ENCODE peak calls at places on chromosomes 4 and X, in ten cellular contexts. One of them, this sample, is unnamed.

GRCh38 chrX:46873746-46874145 is 36.9 kb downstream of the RP2 start:
- DNase-seq in germinal center: no peak
- DNase-seq in chondrocyte: no peak
- DNase-seq in H7: peak
- DNase-seq in activated CD8-positive, alpha-beta memory T cell treated with anti-CD3 and anti-CD28 coated beads for 48 hours: no peak
- DNase-seq in naive thymus-derived CD8-positive, alpha-beta T cell: no peak
- DNase-seq in SW 1271: peak
- DNase-seq in T-helper 22 cell: no peak
- DNase-seq in RCC 7860: no peak
- DNase-seq in lung: no peak
- DNase-seq in this sample: no peak

GRCh38 chr4:7043521-7044414 is 596 bp downstream of the TADA2B start:
- DNase-seq in T-helper 22 cell: peak
- DNase-seq in SW 1271: peak
- DNase-seq in H7: peak
- DNase-seq in lung: peak
- DNase-seq in chondrocyte: no peak
- DNase-seq in RCC 7860: no peak
- DNase-seq in naive thymus-derived CD8-positive, alpha-beta T cell: peak
- DNase-seq in activated CD8-positive, alpha-beta memory T cell treated with anti-CD3 and anti-CD28 coated beads for 48 hours: peak
- DNase-seq in germinal center: peak
- DNase-seq in this sample: peak

GRCh38 chrX:129522184-129523059 is 868 bp downstream of the SMARCA1 start:
- DNase-seq in SW 1271: peak
- DNase-seq in chondrocyte: no peak
- DNase-seq in activated CD8-positive, alpha-beta memory T cell treated with anti-CD3 and anti-CD28 coated beads for 48 hours: no peak
- DNase-seq in germinal center: peak
- DNase-seq in naive thymus-derived CD8-positive, alpha-beta T cell: no peak
- DNase-seq in lung: peak
- DNase-seq in RCC 7860: peak
- DNase-seq in T-helper 22 cell: no peak
- DNase-seq in H7: peak
- DNase-seq in this sample: no peak

GRCh38 chr4:95409750-95410149 is 139.0 kb downstream of the UNC5C start:
- DNase-seq in T-helper 22 cell: no peak
- DNase-seq in lung: no peak
- DNase-seq in naive thymus-derived CD8-positive, alpha-beta T cell: no peak
- DNase-seq in RCC 7860: no peak
- DNase-seq in SW 1271: no peak
- DNase-seq in chondrocyte: no peak
- DNase-seq in germinal center: no peak
- DNase-seq in activated CD8-positive, alpha-beta memory T cell treated with anti-CD3 and anti-CD28 coated beads for 48 hours: no peak
- DNase-seq in H7: no peak
- DNase-seq in this sample: no peak

GRCh38 chr4:158996669-158997074 is 106.2 kb upstream of the RAPGEF2 start:
- DNase-seq in lung: no peak
- DNase-seq in H7: no peak
- DNase-seq in naive thymus-derived CD8-positive, alpha-beta T cell: no peak
- DNase-seq in RCC 7860: peak
- DNase-seq in germinal center: no peak
- DNase-seq in T-helper 22 cell: no peak
- DNase-seq in SW 1271: peak
- DNase-seq in activated CD8-positive, alpha-beta memory T cell treated with anti-CD3 and anti-CD28 coated beads for 48 hours: no peak
- DNase-seq in chondrocyte: no peak
- DNase-seq in this sample: no peak

GRCh38 chrX:99394450-99394849 is 1015.6 kb downstream of the PCDH19 start:
- DNase-seq in lung: no peak
- DNase-seq in RCC 7860: no peak
- DNase-seq in activated CD8-positive, alpha-beta memory T cell treated with anti-CD3 and anti-CD28 coated beads for 48 hours: no peak
- DNase-seq in chondrocyte: no peak
- DNase-seq in germinal center: no peak
- DNase-seq in naive thymus-derived CD8-positive, alpha-beta T cell: no peak
- DNase-seq in T-helper 22 cell: no peak
- DNase-seq in SW 1271: no peak
- DNase-seq in H7: peak
- DNase-seq in this sample: no peak

GRCh38 chr4:20288846-20289512 is 37.3 kb downstream of the SLIT2 start:
- DNase-seq in activated CD8-positive, alpha-beta memory T cell treated with anti-CD3 and anti-CD28 coated beads for 48 hours: no peak
- DNase-seq in chondrocyte: no peak
- DNase-seq in naive thymus-derived CD8-positive, alpha-beta T cell: no peak
- DNase-seq in RCC 7860: no peak
- DNase-seq in T-helper 22 cell: no peak
- DNase-seq in H7: no peak
- DNase-seq in germinal center: no peak
- DNase-seq in lung: no peak
- DNase-seq in SW 1271: no peak
- DNase-seq in this sample: no peak

GRCh38 chrX:14235004-14235403 is 205.3 kb upstream of the GEMIN8 start:
- DNase-seq in chondrocyte: no peak
- DNase-seq in naive thymus-derived CD8-positive, alpha-beta T cell: no peak
- DNase-seq in activated CD8-positive, alpha-beta memory T cell treated with anti-CD3 and anti-CD28 coated beads for 48 hours: no peak
- DNase-seq in germinal center: no peak
- DNase-seq in SW 1271: no peak
- DNase-seq in RCC 7860: no peak
- DNase-seq in T-helper 22 cell: no peak
- DNase-seq in lung: no peak
- DNase-seq in H7: no peak
- DNase-seq in this sample: no peak

GRCh38 chr4:74161676-74162450 is 3.9 kb downstream of the MTHFD2L start:
- DNase-seq in SW 1271: no peak
- DNase-seq in T-helper 22 cell: no peak
- DNase-seq in lung: no peak
- DNase-seq in chondrocyte: no peak
- DNase-seq in H7: no peak
- DNase-seq in germinal center: no peak
- DNase-seq in activated CD8-positive, alpha-beta memory T cell treated with anti-CD3 and anti-CD28 coated beads for 48 hours: no peak
- DNase-seq in naive thymus-derived CD8-positive, alpha-beta T cell: no peak
- DNase-seq in RCC 7860: no peak
- DNase-seq in this sample: no peak

GRCh38 chr4:8774071-8774470 is 97.6 kb downstream of the HMX1 start:
- DNase-seq in H7: peak
- DNase-seq in naive thymus-derived CD8-positive, alpha-beta T cell: no peak
- DNase-seq in T-helper 22 cell: no peak
- DNase-seq in germinal center: no peak
- DNase-seq in activated CD8-positive, alpha-beta memory T cell treated with anti-CD3 and anti-CD28 coated beads for 48 hours: no peak
- DNase-seq in lung: no peak
- DNase-seq in RCC 7860: no peak
- DNase-seq in SW 1271: no peak
- DNase-seq in chondrocyte: no peak
- DNase-seq in this sample: no peak

GRCh38 chr4:123832173-123833026 is 435.8 kb downstream of the SPRY1 start:
- DNase-seq in RCC 7860: peak
- DNase-seq in naive thymus-derived CD8-positive, alpha-beta T cell: no peak
- DNase-seq in SW 1271: peak
- DNase-seq in T-helper 22 cell: no peak
- DNase-seq in germinal center: no peak
- DNase-seq in lung: peak
- DNase-seq in H7: no peak
- DNase-seq in activated CD8-positive, alpha-beta memory T cell treated with anti-CD3 and anti-CD28 coated beads for 48 hours: no peak
- DNase-seq in chondrocyte: no peak
- DNase-seq in this sample: no peak

GRCh38 chr4:11341337-11342043 is 87.2 kb downstream of the HS3ST1 start:
- DNase-seq in naive thymus-derived CD8-positive, alpha-beta T cell: no peak
- DNase-seq in H7: no peak
- DNase-seq in germinal center: no peak
- DNase-seq in lung: no peak
- DNase-seq in chondrocyte: no peak
- DNase-seq in RCC 7860: no peak
- DNase-seq in T-helper 22 cell: no peak
- DNase-seq in SW 1271: no peak
- DNase-seq in activated CD8-positive, alpha-beta memory T cell treated with anti-CD3 and anti-CD28 coated beads for 48 hours: no peak
- DNase-seq in this sample: no peak

GRCh38 chr4:47122592-47123291 is 91.4 kb downstream of the GABRB1 start:
- DNase-seq in RCC 7860: peak
- DNase-seq in lung: peak
- DNase-seq in activated CD8-positive, alpha-beta memory T cell treated with anti-CD3 and anti-CD28 coated beads for 48 hours: no peak
- DNase-seq in T-helper 22 cell: no peak
- DNase-seq in H7: peak
- DNase-seq in chondrocyte: no peak
- DNase-seq in germinal center: peak
- DNase-seq in naive thymus-derived CD8-positive, alpha-beta T cell: peak
- DNase-seq in SW 1271: peak
- DNase-seq in this sample: peak

GRCh38 chr4:90580271-90580825 is 453.2 kb downstream of the CCSER1 start:
- DNase-seq in chondrocyte: no peak
- DNase-seq in T-helper 22 cell: no peak
- DNase-seq in RCC 7860: no peak
- DNase-seq in naive thymus-derived CD8-positive, alpha-beta T cell: no peak
- DNase-seq in activated CD8-positive, alpha-beta memory T cell treated with anti-CD3 and anti-CD28 coated beads for 48 hours: no peak
- DNase-seq in lung: no peak
- DNase-seq in germinal center: no peak
- DNase-seq in H7: no peak
- DNase-seq in SW 1271: no peak
- DNase-seq in this sample: no peak

GRCh38 chr4:54568184-54568583 is 89.6 kb upstream of the KIT start:
- DNase-seq in lung: no peak
- DNase-seq in RCC 7860: peak
- DNase-seq in SW 1271: peak
- DNase-seq in T-helper 22 cell: no peak
- DNase-seq in activated CD8-positive, alpha-beta memory T cell treated with anti-CD3 and anti-CD28 coated beads for 48 hours: no peak
- DNase-seq in H7: no peak
- DNase-seq in naive thymus-derived CD8-positive, alpha-beta T cell: no peak
- DNase-seq in germinal center: no peak
- DNase-seq in chondrocyte: no peak
- DNase-seq in this sample: no peak

GRCh38 chr4:95118507-95118906 is 360.8 kb downstream of the BMPR1B start:
- DNase-seq in T-helper 22 cell: no peak
- DNase-seq in naive thymus-derived CD8-positive, alpha-beta T cell: no peak
- DNase-seq in germinal center: no peak
- DNase-seq in chondrocyte: no peak
- DNase-seq in SW 1271: no peak
- DNase-seq in lung: no peak
- DNase-seq in RCC 7860: no peak
- DNase-seq in H7: no peak
- DNase-seq in activated CD8-positive, alpha-beta memory T cell treated with anti-CD3 and anti-CD28 coated beads for 48 hours: no peak
- DNase-seq in this sample: no peak

GRCh38 chr4:10917475-10918103 is 233.0 kb upstream of the CLNK start:
- DNase-seq in naive thymus-derived CD8-positive, alpha-beta T cell: no peak
- DNase-seq in chondrocyte: no peak
- DNase-seq in activated CD8-positive, alpha-beta memory T cell treated with anti-CD3 and anti-CD28 coated beads for 48 hours: no peak
- DNase-seq in lung: no peak
- DNase-seq in RCC 7860: no peak
- DNase-seq in germinal center: no peak
- DNase-seq in H7: no peak
- DNase-seq in T-helper 22 cell: no peak
- DNase-seq in SW 1271: no peak
- DNase-seq in this sample: no peak

GRCh38 chr4:4666693-4667642 is 125.1 kb upstream of the STX18 start:
- DNase-seq in RCC 7860: no peak
- DNase-seq in germinal center: no peak
- DNase-seq in lung: no peak
- DNase-seq in H7: peak
- DNase-seq in SW 1271: no peak
- DNase-seq in T-helper 22 cell: no peak
- DNase-seq in naive thymus-derived CD8-positive, alpha-beta T cell: no peak
- DNase-seq in chondrocyte: no peak
- DNase-seq in activated CD8-positive, alpha-beta memory T cell treated with anti-CD3 and anti-CD28 coated beads for 48 hours: no peak
- DNase-seq in this sample: no peak

GRCh38 chr4:27239651-27240050 is 379.0 kb downstream of the STIM2 start:
- DNase-seq in SW 1271: no peak
- DNase-seq in lung: no peak
- DNase-seq in T-helper 22 cell: no peak
- DNase-seq in germinal center: no peak
- DNase-seq in chondrocyte: no peak
- DNase-seq in naive thymus-derived CD8-positive, alpha-beta T cell: no peak
- DNase-seq in activated CD8-positive, alpha-beta memory T cell treated with anti-CD3 and anti-CD28 coated beads for 48 hours: no peak
- DNase-seq in H7: no peak
- DNase-seq in RCC 7860: no peak
- DNase-seq in this sample: no peak

GRCh38 chrX:149513713-149514427 is 8.8 kb upstream of the IDS start:
- DNase-seq in RCC 7860: no peak
- DNase-seq in activated CD8-positive, alpha-beta memory T cell treated with anti-CD3 and anti-CD28 coated beads for 48 hours: no peak
- DNase-seq in naive thymus-derived CD8-positive, alpha-beta T cell: no peak
- DNase-seq in SW 1271: no peak
- DNase-seq in germinal center: no peak
- DNase-seq in H7: no peak
- DNase-seq in lung: no peak
- DNase-seq in chondrocyte: no peak
- DNase-seq in T-helper 22 cell: no peak
- DNase-seq in this sample: no peak